ENCODE peak calls at places on chromosomes 11 and 22, in four cellular contexts. U is SK-N-SH, M is psoas muscle, W is cardiac fibroblast. I is an unnamed sample.

GRCh38 chr11:128207861-128208321 is 379.5 kb downstream of the ETS1 start:
- DNase-seq in U (no peak), M (no peak), W (peak), I (peak)

GRCh38 chr22:40202225-40202944 is 24.7 kb downstream of the TNRC6B start:
- DNase-seq in U (no peak), M (no peak), W (no peak), I (no peak)

GRCh38 chr11:35615911-35616900 is 2.1 kb upstream of the FJX1 start:
- DNase-seq in U (peak), M (no peak), W (peak), I (peak)

GRCh38 chr11:34373727-34374126 is 15.9 kb upstream of the ABTB2 start:
- DNase-seq in U (no peak), M (no peak), W (no peak), I (no peak)

GRCh38 chr11:17781221-17781620 is 46.6 kb downstream of the KCNC1 start:
- DNase-seq in U (no peak), M (no peak), W (no peak), I (no peak)

GRCh38 chr11:92384316-92384715 is 159.7 kb downstream of the FAT3 start:
- DNase-seq in U (peak), M (no peak), W (peak), I (peak)

GRCh38 chr11:116454020-116454645 is 318.7 kb downstream of the BUD13 start:
- DNase-seq in U (peak), M (no peak), W (peak), I (peak)

GRCh38 chr11:33116535-33116934 is 44.7 kb downstream of the CSTF3 start:
- DNase-seq in U (no peak), M (no peak), W (no peak), I (peak)

GRCh38 chr11:8988329-8989234 is 15.2 kb downstream of the NRIP3 start:
- DNase-seq in U (no peak), M (no peak), W (no peak), I (peak)

GRCh38 chr11:27718346-27718852 is 18.1 kb upstream of the BDNF start:
- DNase-seq in U (peak), M (no peak), W (peak), I (peak)

GRCh38 chr11:100876826-100877545 is 189.9 kb downstream of the ARHGAP42 start:
- DNase-seq in U (no peak), M (no peak), W (peak), I (peak)

GRCh38 chr22:45842141-45842831 is 134.7 kb downstream of the WNT7B start:
- DNase-seq in U (no peak), M (no peak), W (peak), I (peak)

GRCh38 chr11:84408946-84409411 is 1122.8 kb upstream of the CCDC90B start:
- DNase-seq in U (no peak), M (no peak), W (peak), I (peak)

DNA sequence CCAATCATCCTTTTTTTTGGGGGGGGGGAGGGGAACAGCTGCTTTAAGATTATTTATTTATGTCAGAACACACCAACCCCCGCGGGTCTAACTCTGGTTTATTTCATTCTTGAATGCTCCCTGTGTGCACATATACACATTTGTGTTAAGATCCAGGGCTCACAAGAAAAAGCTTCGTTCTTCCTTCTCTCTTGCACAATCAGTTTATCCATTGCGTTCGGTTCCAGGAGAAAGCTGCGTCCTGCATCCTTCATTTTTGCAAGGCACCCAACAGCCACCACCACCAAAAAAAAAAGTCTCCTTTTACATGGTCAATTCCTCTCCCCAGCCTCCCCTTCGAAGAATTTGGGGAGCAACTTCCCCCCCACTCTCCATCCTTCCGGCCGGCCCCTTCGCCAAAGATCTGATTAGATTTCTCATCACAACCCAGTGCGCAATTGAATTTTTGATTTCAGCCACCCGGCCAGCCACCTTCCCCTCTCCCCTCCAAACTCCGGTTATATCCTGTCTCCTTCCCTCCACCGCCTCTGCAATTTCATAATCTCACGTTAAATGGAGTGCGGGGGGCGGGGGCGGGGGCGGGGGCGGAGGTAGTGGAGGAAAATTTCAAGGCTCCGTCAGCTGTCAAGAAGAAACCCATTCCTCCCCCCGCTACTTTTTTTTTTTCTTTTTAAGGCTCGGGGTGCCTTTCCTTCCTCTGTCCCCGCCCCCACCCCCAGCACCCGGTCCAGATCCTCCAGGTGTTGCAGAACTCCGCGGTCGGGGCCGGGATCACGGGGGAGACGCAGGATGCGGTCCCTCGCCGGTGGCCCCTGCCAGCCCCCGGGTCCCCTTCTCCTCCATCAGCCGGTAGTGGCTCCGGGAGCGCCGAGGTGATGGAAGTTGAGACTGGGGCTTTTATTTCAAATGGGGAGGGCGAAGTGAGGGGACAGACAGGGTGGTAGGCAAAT is 1166.5 kb downstream of the LRRC4C start:
- DNase-seq in U (peak), M (peak), W (peak), I (no peak)
- H3K4me3 ChIP-seq in U (peak), M (peak), W (peak), I (peak)

GRCh38 chr11:132278801-132279574 is 908.6 kb downstream of the NTM start:
- DNase-seq in U (no peak), M (no peak), W (peak), I (peak)
- TF ChIP-seq CTCF in U (peak), M (peak), W (peak), I (peak)

DNA sequence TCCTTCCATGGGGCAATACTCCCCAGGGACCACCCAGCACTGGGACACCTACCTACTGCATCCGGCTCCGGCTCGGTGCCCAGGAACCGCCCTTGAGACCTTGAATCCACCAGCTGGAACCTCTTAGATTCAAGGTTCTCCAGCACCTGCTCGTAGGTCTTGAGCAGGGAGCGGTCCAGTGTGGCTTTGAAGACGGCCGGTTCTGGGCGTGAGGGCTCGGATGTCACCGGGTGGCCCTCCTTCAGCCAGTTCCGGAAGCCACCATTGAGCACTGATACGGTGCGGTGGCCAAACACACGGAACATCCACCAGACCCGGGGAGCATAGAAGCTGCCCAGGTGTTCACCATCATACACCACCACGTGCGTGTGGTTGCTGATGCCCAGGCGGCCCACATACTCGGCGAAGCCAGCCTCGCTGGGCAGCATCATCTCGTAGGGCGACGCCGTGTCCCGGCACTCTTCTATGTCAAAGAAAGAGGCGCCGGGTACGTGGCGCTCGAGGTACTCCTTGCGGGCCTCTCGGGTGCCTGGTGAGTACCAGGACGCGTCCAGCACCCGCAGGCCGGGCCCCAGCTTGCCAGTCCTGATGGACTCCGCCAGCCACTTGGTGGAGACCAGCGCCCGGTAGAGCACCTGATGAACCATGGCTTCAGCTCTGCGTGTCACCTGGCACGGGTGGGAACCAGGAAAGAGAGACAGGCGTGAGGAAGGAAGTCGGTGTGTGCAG is 997 bp downstream of the TST start:
- DNase-seq in U (no peak), M (no peak), W (no peak), I (peak)
- H3K4me3 ChIP-seq in U (peak), M (peak), W (peak), I (peak)

GRCh38 chr11:108664241-108664640 is 628 bp upstream of the DDX10 start:
- DNase-seq in U (no peak), M (no peak), W (no peak), I (no peak)
- TF ChIP-seq CTCF in U (no peak), M (no peak), W (no peak), I (no peak)

GRCh38 chr11:3859373-3859881 is 4.0 kb downstream of the STIM1 start:
- DNase-seq in U (no peak), M (peak), W (no peak), I (no peak)

GRCh38 chr11:3856856-3857553 is 1.5 kb downstream of the STIM1 start:
- DNase-seq in U (no peak), M (no peak), W (no peak), I (no peak)

GRCh38 chr11:3854977-3855807 is at the start of gene STIM1:
- DNase-seq in U (peak), M (peak), W (peak), I (peak)

GRCh38 chr11:3855808-3856491 is 486 bp downstream of the STIM1 start:
- DNase-seq in U (no peak), M (peak), W (no peak), I (no peak)

DNA sequence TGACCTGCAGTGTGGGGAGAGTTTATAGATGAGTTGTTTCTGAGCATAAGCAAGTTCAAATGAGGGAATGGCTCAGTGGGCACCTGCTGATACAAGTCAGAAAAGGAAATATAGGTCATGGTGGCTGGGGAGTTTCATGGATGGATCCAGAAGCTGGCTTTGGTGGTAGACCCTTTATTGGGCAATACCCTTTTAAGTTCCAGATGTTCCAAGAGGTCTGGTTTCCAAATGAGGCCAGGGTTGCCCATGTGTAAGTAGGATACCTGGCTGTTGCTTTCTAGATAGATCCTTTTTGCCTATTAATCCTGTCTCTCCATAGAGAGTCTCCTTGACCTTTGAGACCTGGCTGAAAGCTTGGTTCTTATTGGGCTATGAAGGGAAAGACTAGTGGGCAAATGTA is 2.2 kb downstream of the STIM1 start:
- DNase-seq in U (no peak), M (no peak), W (no peak), I (no peak)
- H3K4me3 ChIP-seq in U (no peak), M (peak), W (no peak), I (no peak)

GRCh38 chr11:124069429-124070401 is 28.6 kb upstream of the OR10G7 start:
- DNase-seq in U (peak), M (peak), W (peak), I (peak)
- TF ChIP-seq CTCF in U (peak), M (peak), W (peak), I (peak)

DNA sequence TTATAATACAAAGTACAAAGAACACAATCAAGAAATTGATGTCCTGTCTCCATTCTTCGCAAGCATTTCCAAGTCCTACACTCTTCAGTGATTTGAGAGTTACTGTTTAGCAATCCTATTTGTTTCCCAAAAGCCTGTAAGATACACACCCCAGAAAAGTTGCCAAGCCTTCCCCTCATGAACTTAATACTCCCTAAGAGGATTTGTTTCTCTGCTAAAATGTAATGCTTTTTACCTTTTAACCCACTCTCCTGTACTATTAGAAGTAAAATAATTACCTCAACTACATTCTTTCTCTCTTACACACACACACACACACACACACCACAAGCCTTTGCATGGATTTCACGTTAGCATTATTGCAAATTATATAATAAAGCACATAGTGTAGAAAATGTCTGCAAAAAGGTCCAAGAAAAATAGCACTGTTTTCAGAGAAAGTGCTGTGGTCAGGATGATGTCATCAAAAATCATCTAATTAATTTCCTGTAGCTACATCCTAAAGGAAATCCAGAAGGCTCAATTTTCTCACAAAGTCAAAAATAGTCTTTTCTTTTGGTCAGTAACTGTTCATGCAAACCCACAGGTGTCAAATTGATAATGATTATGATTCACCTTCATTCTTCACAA is 364.1 kb upstream of the PITPNB start:
- DNase-seq in U (no peak), M (no peak), W (peak), I (peak)
- H3K4me3 ChIP-seq in U (no peak), M (no peak), W (no peak), I (no peak)

GRCh38 chr11:43708776-43709175 is 28.2 kb downstream of the HSD17B12 start:
- DNase-seq in U (peak), M (no peak), W (peak), I (no peak)
- TF ChIP-seq CTCF in U (peak), M (peak), W (no peak), I (peak)

GRCh38 chr11:205221-206001 is 1.8 kb downstream of the BET1L start:
- DNase-seq in U (no peak), M (no peak), W (no peak), I (no peak)
- H3K4me3 ChIP-seq in U (no peak), M (peak), W (peak), I (no peak)

DNA sequence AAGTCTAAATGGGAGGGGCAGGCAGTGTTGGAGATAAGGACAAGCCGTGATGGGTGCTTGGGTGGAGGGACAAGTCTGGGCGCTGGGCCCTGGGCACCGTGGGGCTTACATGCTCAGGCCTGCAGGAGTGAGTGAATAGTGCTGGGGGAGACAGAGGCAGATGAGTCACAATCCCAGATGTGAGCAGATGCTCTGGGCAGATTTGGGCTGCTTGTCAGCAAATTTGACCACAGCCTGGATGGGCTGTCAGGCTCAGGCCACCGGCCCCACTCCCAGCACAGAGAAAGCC is 41.6 kb upstream of the ZBED5 start:
- DNase-seq in U (peak), M (peak), W (no peak), I (no peak)
- TF ChIP-seq CTCF in U (no peak), M (no peak), W (no peak), I (no peak)

I was measured in astrocyte of the spinal cord.